ENCODE peak calls at places on chromosomes 7 and 10, in five cellular contexts. T is T-cell, I is kidney tubule cell, W is ACHN, M is nucleus accumbens. Y is an unnamed sample.

GRCh38 chr10:101609481-101609880 is 21.4 kb downstream of the DPCD start:
- DNase-seq in T (no peak), I (no peak), W (no peak), M (no peak), Y (no peak)

GRCh38 chr7:114627231-114627630 is 212.6 kb downstream of the FOXP2 start:
- DNase-seq in T (no peak), I (no peak), W (no peak), M (no peak), Y (no peak)

GRCh38 chr7:19916011-19916410 is 142.6 kb upstream of the TMEM196 start:
- DNase-seq in T (no peak), I (peak), W (peak), M (no peak), Y (peak)

GRCh38 chr7:80622531-80622930 is 15.9 kb upstream of the CD36 start:
- DNase-seq in T (no peak), I (peak), W (no peak), M (no peak), Y (peak)

GRCh38 chr7:113730309-113730955 is 188.4 kb downstream of the PPP1R3A start:
- DNase-seq in T (no peak), I (peak), W (peak), M (no peak), Y (no peak)

GRCh38 chr10:17112566-17112965 is 17.0 kb downstream of the CUBN start:
- DNase-seq in T (no peak), I (no peak), W (no peak), M (no peak), Y (no peak)

GRCh38 chr7:15323545-15323944 is 238.3 kb downstream of the AGMO start:
- DNase-seq in T (no peak), I (no peak), W (no peak), M (no peak), Y (no peak)

GRCh38 chr10:6274040-6274439 is 71.3 kb downstream of the PFKFB3 start:
- DNase-seq in T (no peak), I (no peak), W (no peak), M (no peak), Y (no peak)